ENCODE peak calls at places on chromosomes 16 and 17, in six cellular contexts. One of them, this sample, is unnamed. For H3K4me1, the result is how much of the 10 kb centered on the place peaks cover.

GRCh38 chr17:51079049-51079448 is 41.6 kb downstream of the SPAG9 start:
- DNase-seq in heart right ventricle: no peak
- DNase-seq in adrenal gland: no peak
- DNase-seq in neural progenitor cell: no peak
- DNase-seq in DND-41: no peak
- DNase-seq in tibial nerve: no peak
- DNase-seq in this sample: no peak

GRCh38 chr17:39591958-39592954 is 15.5 kb downstream of the NEUROD2 start:
- DNase-seq in neural progenitor cell: peak
- DNase-seq in tibial nerve: no peak
- DNase-seq in adrenal gland: no peak
- DNase-seq in DND-41: peak
- DNase-seq in heart right ventricle: peak
- DNase-seq in this sample: no peak

GRCh38 chr17:50837980-50838954 is 2.9 kb downstream of the WFIKKN2 start:
- DNase-seq in adrenal gland: no peak
- DNase-seq in DND-41: no peak
- DNase-seq in tibial nerve: no peak
- DNase-seq in heart right ventricle: no peak
- DNase-seq in neural progenitor cell: no peak
- DNase-seq in this sample: no peak

GRCh38 chr16:11350531-11351335 is 5.5 kb downstream of the RMI2 start:
- DNase-seq in DND-41: no peak
- DNase-seq in adrenal gland: no peak
- DNase-seq in tibial nerve: no peak
- DNase-seq in neural progenitor cell: no peak
- DNase-seq in heart right ventricle: no peak
- DNase-seq in this sample: no peak

GRCh38 chr16:84611041-84611440 is 6.8 kb downstream of the COTL1 start:
- DNase-seq in heart right ventricle: no peak
- DNase-seq in neural progenitor cell: no peak
- DNase-seq in tibial nerve: no peak
- DNase-seq in adrenal gland: no peak
- DNase-seq in DND-41: no peak
- DNase-seq in this sample: no peak

GRCh38 chr16:70476272-70477020 is 22.1 kb downstream of the FCSK start:
- DNase-seq in DND-41: no peak
- DNase-seq in adrenal gland: no peak
- DNase-seq in neural progenitor cell: no peak
- DNase-seq in heart right ventricle: no peak
- DNase-seq in tibial nerve: no peak
- DNase-seq in this sample: peak

GRCh38 chr17:30600830-30601494 is 123.8 kb downstream of the GOSR1 start:
- DNase-seq in heart right ventricle: no peak
- DNase-seq in neural progenitor cell: peak
- DNase-seq in tibial nerve: no peak
- DNase-seq in DND-41: peak
- DNase-seq in adrenal gland: peak
- DNase-seq in this sample: no peak

GRCh38 chr16:86377251-86378022 is 132.9 kb upstream of the FOXF1 start:
- DNase-seq in tibial nerve: no peak
- DNase-seq in neural progenitor cell: no peak
- DNase-seq in DND-41: no peak
- DNase-seq in adrenal gland: no peak
- DNase-seq in heart right ventricle: no peak
- DNase-seq in this sample: no peak

GRCh38 chr16:80689487-80689886 is 114.9 kb downstream of the CDYL2 start:
- DNase-seq in neural progenitor cell: no peak
- DNase-seq in adrenal gland: no peak
- DNase-seq in heart right ventricle: no peak
- DNase-seq in DND-41: no peak
- DNase-seq in tibial nerve: no peak
- DNase-seq in this sample: no peak

GRCh38 chr16:19884611-19885455 is at the start of gene GPRC5B:
- DNase-seq in adrenal gland: peak
- DNase-seq in DND-41: no peak
- DNase-seq in tibial nerve: no peak
- DNase-seq in neural progenitor cell: peak
- DNase-seq in heart right ventricle: peak
- DNase-seq in this sample: no peak

GRCh38 chr16:48386559-48387312 is 1.5 kb upstream of the SIAH1 start:
- DNase-seq in tibial nerve: peak
- DNase-seq in neural progenitor cell: no peak
- DNase-seq in DND-41: no peak
- DNase-seq in heart right ventricle: no peak
- DNase-seq in adrenal gland: no peak
- DNase-seq in this sample: no peak

GRCh38 chr17:9217151-9218067 is 196.1 kb downstream of the NTN1 start:
- DNase-seq in heart right ventricle: no peak
- DNase-seq in adrenal gland: no peak
- DNase-seq in tibial nerve: no peak
- DNase-seq in DND-41: no peak
- DNase-seq in neural progenitor cell: no peak
- DNase-seq in this sample: no peak

GRCh38 chr17:1227917-1228751 is 42.1 kb upstream of the BHLHA9 start:
- DNase-seq in tibial nerve: no peak
- DNase-seq in neural progenitor cell: peak
- DNase-seq in heart right ventricle: peak
- DNase-seq in DND-41: no peak
- DNase-seq in adrenal gland: peak
- DNase-seq in this sample: no peak

GRCh38 chr16:87741700-87742415 is 23.9 kb downstream of the KLHDC4 start:
- DNase-seq in neural progenitor cell: no peak
- DNase-seq in heart right ventricle: no peak
- DNase-seq in adrenal gland: no peak
- DNase-seq in tibial nerve: no peak
- DNase-seq in DND-41: no peak
- DNase-seq in this sample: no peak

GRCh38 chr17:30720013-30720471 is 104.5 kb downstream of the CRLF3 start:
- DNase-seq in tibial nerve: peak
- DNase-seq in DND-41: peak
- DNase-seq in adrenal gland: no peak
- DNase-seq in neural progenitor cell: no peak
- DNase-seq in heart right ventricle: no peak
- DNase-seq in this sample: peak

GRCh38 chr17:39236383-39236927 is 10.7 kb upstream of the STAC2 start:
- DNase-seq in adrenal gland: no peak
- DNase-seq in DND-41: no peak
- DNase-seq in heart right ventricle: no peak
- DNase-seq in neural progenitor cell: no peak
- DNase-seq in tibial nerve: no peak
- DNase-seq in this sample: no peak

GRCh38 chr16:86765389-86766026 is 187.2 kb downstream of the FOXL1 start:
- DNase-seq in tibial nerve: no peak
- DNase-seq in adrenal gland: no peak
- DNase-seq in DND-41: no peak
- DNase-seq in neural progenitor cell: no peak
- DNase-seq in heart right ventricle: no peak
- DNase-seq in this sample: no peak

GRCh38 chr17:64777413-64778101 is 115.5 kb upstream of the SMURF2 start:
- DNase-seq in heart right ventricle: no peak
- DNase-seq in adrenal gland: no peak
- DNase-seq in DND-41: no peak
- DNase-seq in neural progenitor cell: peak
- DNase-seq in tibial nerve: no peak
- DNase-seq in this sample: no peak

GRCh38 chr17:64780096-64781012 is 118.2 kb upstream of the SMURF2 start:
- DNase-seq in DND-41: no peak
- DNase-seq in neural progenitor cell: peak
- DNase-seq in tibial nerve: no peak
- DNase-seq in heart right ventricle: peak
- DNase-seq in adrenal gland: no peak
- DNase-seq in this sample: no peak

GRCh38 chr17:64778102-64778366 is 115.9 kb upstream of the SMURF2 start:
- DNase-seq in adrenal gland: no peak
- DNase-seq in DND-41: no peak
- DNase-seq in neural progenitor cell: no peak
- DNase-seq in tibial nerve: no peak
- DNase-seq in heart right ventricle: no peak
- DNase-seq in this sample: no peak

GRCh38 chr17:64779344-64780095 is 117.4 kb upstream of the SMURF2 start:
- DNase-seq in adrenal gland: no peak
- DNase-seq in heart right ventricle: no peak
- DNase-seq in neural progenitor cell: peak
- DNase-seq in DND-41: no peak
- DNase-seq in tibial nerve: no peak
- DNase-seq in this sample: no peak

DNA sequence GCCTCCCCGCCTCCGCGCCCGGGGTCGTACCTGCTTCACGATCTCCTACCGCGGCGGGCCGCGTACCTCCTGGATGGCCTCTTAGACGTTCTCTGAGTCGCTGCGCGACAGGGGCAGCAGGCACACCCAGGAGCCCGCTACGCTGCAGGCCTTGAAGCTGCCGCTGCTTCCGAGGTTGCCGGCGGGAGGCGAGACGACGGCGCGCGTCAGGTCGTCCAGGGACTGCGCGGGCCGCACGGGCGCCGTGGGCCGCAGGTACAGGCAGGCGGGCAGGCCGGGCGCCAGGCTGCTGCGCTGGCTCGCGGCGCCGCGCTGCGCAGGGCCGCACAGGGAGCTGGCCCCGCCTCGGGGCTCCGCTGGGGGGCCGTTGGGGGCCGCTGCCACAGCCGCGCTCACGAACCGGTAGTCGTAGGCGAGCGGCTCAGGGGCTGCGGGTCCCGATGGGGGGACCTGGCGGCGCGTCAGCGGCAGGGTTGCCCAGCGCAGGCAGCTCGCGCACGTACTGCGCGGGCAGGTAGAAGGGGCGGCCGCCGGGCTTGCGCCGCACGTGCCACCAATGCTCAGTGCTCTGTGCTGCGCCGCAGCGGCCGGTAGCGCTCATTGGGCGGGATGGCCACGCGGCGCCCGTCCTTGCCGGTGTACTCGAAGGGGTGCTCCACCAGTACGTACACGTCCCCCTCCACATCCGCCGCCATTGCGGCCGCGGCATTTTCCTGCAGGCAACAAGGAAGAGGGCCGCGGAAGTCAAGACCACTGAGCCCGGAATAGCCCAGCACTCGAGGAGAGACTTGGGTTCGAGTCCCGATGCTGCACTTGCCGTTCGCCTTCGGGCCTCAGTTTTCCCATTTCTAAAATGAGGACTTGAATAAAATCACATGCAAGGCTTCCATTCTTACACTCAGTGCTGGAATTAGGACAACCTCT is 116.5 kb upstream of the SMURF2 start:
- DNase-seq in neural progenitor cell: peak
- DNase-seq in adrenal gland: no peak
- DNase-seq in tibial nerve: no peak
- DNase-seq in heart right ventricle: no peak
- DNase-seq in DND-41: no peak
- DNase-seq in this sample: no peak
- H3K4me3 ChIP-seq in neural progenitor cell: peak
- H3K4me3 ChIP-seq in adrenal gland: peak
- H3K4me3 ChIP-seq in tibial nerve: peak
- H3K4me3 ChIP-seq in heart right ventricle: no peak
- H3K4me3 ChIP-seq in DND-41: no peak
- H3K4me3 ChIP-seq in this sample: no peak

GRCh38 chr17:16987830-16988601 is 16.1 kb upstream of the TNFRSF13B start:
- DNase-seq in adrenal gland: peak
- DNase-seq in tibial nerve: peak
- DNase-seq in neural progenitor cell: peak
- DNase-seq in heart right ventricle: peak
- DNase-seq in DND-41: peak
- DNase-seq in this sample: peak
- H3K4me1 ChIP-seq in adrenal gland: under half
- H3K4me1 ChIP-seq in tibial nerve: under half
- H3K4me1 ChIP-seq in neural progenitor cell: under half
- H3K4me1 ChIP-seq in heart right ventricle: under half
- H3K4me1 ChIP-seq in DND-41: half or more
- H3K4me1 ChIP-seq in this sample: under half

GRCh38 chr16:81748476-81749198 is 30.5 kb upstream of the PLCG2 start:
- DNase-seq in neural progenitor cell: no peak
- DNase-seq in tibial nerve: no peak
- DNase-seq in adrenal gland: no peak
- DNase-seq in heart right ventricle: no peak
- DNase-seq in DND-41: peak
- DNase-seq in this sample: no peak

GRCh38 chr16:81744385-81744784 is 34.7 kb upstream of the PLCG2 start:
- DNase-seq in neural progenitor cell: no peak
- DNase-seq in DND-41: no peak
- DNase-seq in tibial nerve: no peak
- DNase-seq in adrenal gland: no peak
- DNase-seq in heart right ventricle: no peak
- DNase-seq in this sample: no peak

GRCh38 chr16:81745704-81746558 is 33.2 kb upstream of the PLCG2 start:
- DNase-seq in neural progenitor cell: peak
- DNase-seq in tibial nerve: no peak
- DNase-seq in adrenal gland: peak
- DNase-seq in heart right ventricle: peak
- DNase-seq in DND-41: peak
- DNase-seq in this sample: peak

GRCh38 chr16:81744911-81745310 is 34.2 kb upstream of the PLCG2 start:
- DNase-seq in DND-41: no peak
- DNase-seq in adrenal gland: no peak
- DNase-seq in neural progenitor cell: no peak
- DNase-seq in heart right ventricle: no peak
- DNase-seq in tibial nerve: no peak
- DNase-seq in this sample: no peak

GRCh38 chr16:81746566-81746965 is 32.5 kb upstream of the PLCG2 start:
- DNase-seq in DND-41: no peak
- DNase-seq in adrenal gland: no peak
- DNase-seq in neural progenitor cell: no peak
- DNase-seq in tibial nerve: no peak
- DNase-seq in heart right ventricle: no peak
- DNase-seq in this sample: no peak
- H3K4me3 ChIP-seq in DND-41: no peak
- H3K4me3 ChIP-seq in adrenal gland: peak
- H3K4me3 ChIP-seq in neural progenitor cell: peak
- H3K4me3 ChIP-seq in tibial nerve: peak
- H3K4me3 ChIP-seq in heart right ventricle: no peak
- H3K4me3 ChIP-seq in this sample: peak

GRCh38 chr17:57326764-57327163 is 70.4 kb downstream of the MSI2 start:
- DNase-seq in adrenal gland: no peak
- DNase-seq in heart right ventricle: no peak
- DNase-seq in tibial nerve: no peak
- DNase-seq in DND-41: no peak
- DNase-seq in neural progenitor cell: no peak
- DNase-seq in this sample: no peak

GRCh38 chr17:57327176-57327970 is 71.0 kb downstream of the MSI2 start:
- DNase-seq in adrenal gland: no peak
- DNase-seq in heart right ventricle: no peak
- DNase-seq in tibial nerve: no peak
- DNase-seq in neural progenitor cell: no peak
- DNase-seq in DND-41: no peak
- DNase-seq in this sample: peak

GRCh38 chr17:57324646-57325045 is 68.3 kb downstream of the MSI2 start:
- DNase-seq in DND-41: no peak
- DNase-seq in adrenal gland: no peak
- DNase-seq in heart right ventricle: no peak
- DNase-seq in tibial nerve: no peak
- DNase-seq in neural progenitor cell: no peak
- DNase-seq in this sample: no peak

GRCh38 chr17:57328109-57328882 is 72.0 kb downstream of the MSI2 start:
- DNase-seq in neural progenitor cell: no peak
- DNase-seq in heart right ventricle: no peak
- DNase-seq in tibial nerve: no peak
- DNase-seq in adrenal gland: no peak
- DNase-seq in DND-41: peak
- DNase-seq in this sample: no peak

GRCh38 chr17:57326348-57326747 is 70.0 kb downstream of the MSI2 start:
- DNase-seq in adrenal gland: no peak
- DNase-seq in tibial nerve: no peak
- DNase-seq in DND-41: no peak
- DNase-seq in neural progenitor cell: no peak
- DNase-seq in heart right ventricle: no peak
- DNase-seq in this sample: no peak
- H3K4me1 ChIP-seq in adrenal gland: under half
- H3K4me1 ChIP-seq in tibial nerve: under half
- H3K4me1 ChIP-seq in DND-41: under half
- H3K4me1 ChIP-seq in neural progenitor cell: under half
- H3K4me1 ChIP-seq in heart right ventricle: under half
- H3K4me1 ChIP-seq in this sample: half or more